ENCODE peak calls at places on chromosomes 1 and 21, in seven cellular contexts. E is activated naive CD4-positive, alpha-beta T cell treated with Interleukin-2 at 50 U/mL for 16 hours; Z is NCI-H2171 treated with DMSO at 0.1 percent for 48 hours; S is naive B cell; K is H54; O is coronary artery; W is activated CD4-positive, alpha-beta T cell treated with anti-CD3 and anti-CD28 coated beads, Interleukin-2, amount 50 U/mL, for 1 hour. B is an unnamed sample.

GRCh38 chr1:78081980-78082860 is 36.5 kb downstream of the GIPC2 start:
- DNase-seq in S (no peak), E (no peak), O (no peak), Z (no peak), W (no peak), K (no peak), B (no peak)

GRCh38 chr1:175481126-175482071 is 262.0 kb downstream of the TNR start:
- DNase-seq in Z (peak; percentile 37), O (no peak), K (no peak), S (no peak), W (no peak), E (no peak), B (no peak)

GRCh38 chr1:154956557-154956956 is 658 bp upstream of the PBXIP1 start:
- DNase-seq in Z (no peak), K (no peak), S (no peak), E (no peak), W (no peak), O (no peak), B (no peak)

GRCh38 chr1:21703318-21703963 is 34.3 kb upstream of the RAP1GAP start:
- DNase-seq in Z (peak; percentile 33), W (no peak), K (no peak), E (no peak), S (no peak), O (no peak), B (no peak)

GRCh38 chr1:27656157-27656893 is 15.7 kb downstream of the IFI6 start:
- DNase-seq in K (peak; percentile 71), O (no peak), Z (no peak), S (no peak), E (no peak), W (no peak), B (no peak)

GRCh38 chr1:181152892-181153633 is 64.6 kb downstream of the IER5 start:
- DNase-seq in W (no peak), K (no peak), Z (no peak), O (peak; percentile 92), E (no peak), S (peak; percentile 68), B (peak; percentile 48)

GRCh38 chr21:37365657-37366487 is 701 bp upstream of the DYRK1A start:
- DNase-seq in O (peak; percentile 81), S (peak; percentile 67), W (peak; percentile 56), E (peak; percentile 60), Z (peak; percentile 70), K (peak; percentile 57), B (peak; percentile 73)

GRCh38 chr1:153968000-153968363 is 280 bp downstream of the CREB3L4 start:
- DNase-seq in Z (no peak), O (no peak), E (no peak), S (no peak), K (no peak), W (no peak), B (no peak)

GRCh38 chr1:30715216-30715615 is 8.2 kb downstream of the MATN1 start:
- DNase-seq in S (no peak), O (no peak), W (no peak), E (peak; percentile 21), K (no peak), Z (peak; percentile 57), B (no peak)

GRCh38 chr1:6612641-6613360 is 730 bp upstream of the PHF13 start:
- DNase-seq in O (no peak), K (peak; percentile 42), Z (peak; percentile 61), W (no peak), S (no peak), E (no peak), B (no peak)

GRCh38 chr21:41466024-41466820 is 40.2 kb downstream of the MX1 start:
- DNase-seq in E (no peak), S (no peak), O (no peak), K (no peak), W (no peak), Z (no peak), B (no peak)

GRCh38 chr1:58159424-58159810 is 387.1 kb downstream of the OMA1 start:
- DNase-seq in S (no peak), Z (no peak), W (no peak), E (no peak), O (no peak), K (no peak), B (no peak)

GRCh38 chr1:1470626-1471388 is 758 bp upstream of the ATAD3B start:
- DNase-seq in E (peak; percentile 13), K (no peak), W (no peak), O (no peak), S (peak; percentile 32), Z (peak; percentile 69), B (no peak)

GRCh38 chr1:100187912-100188311 is 9.9 kb upstream of the LRRC39 start:
- DNase-seq in Z (peak; percentile 23), W (no peak), S (no peak), E (no peak), K (no peak), O (no peak), B (no peak)

GRCh38 chr1:90114521-90115141 is 119.7 kb downstream of the ZNF326 start:
- DNase-seq in W (no peak), E (no peak), S (no peak), K (no peak), Z (peak; percentile 71), O (no peak), B (no peak)

GRCh38 chr1:53502641-53503432 is 43.6 kb downstream of the DMRTB1 start:
- DNase-seq in K (no peak), W (no peak), O (no peak), E (no peak), S (no peak), Z (no peak), B (no peak)

GRCh38 chr1:37174876-37175275 is 140.6 kb upstream of the GRIK3 start:
- DNase-seq in K (no peak), S (no peak), E (no peak), W (no peak), O (no peak), Z (no peak), B (no peak)

B was measured in activated B cell treated with CpG ODN at 0.5 μM for 24 hours.